ENCODE peak calls at places on chromosomes 1 and 21, in four cellular contexts. Y is mammary epithelial cell, U is NCI-H146, C is cardiac muscle cell. P is an unnamed sample.

GRCh38 chr1:3514404-3514803 is 59.9 kb downstream of the ARHGEF16 start:
- DNase-seq in C (no peak), Y (no peak), U (no peak), P (no peak)

GRCh38 chr1:44014365-44015104 is 16.7 kb downstream of the SLC6A9 start:
- DNase-seq in U (no peak), C (no peak), Y (no peak), P (no peak)

GRCh38 chr1:13543451-13543911 is 29.7 kb upstream of the LRRC38 start:
- DNase-seq in C (no peak), U (no peak), Y (no peak), P (no peak)

GRCh38 chr1:202107321-202107761 is 15.4 kb upstream of the GPR37L1 start:
- DNase-seq in U (peak), Y (peak), C (no peak), P (peak)

GRCh38 chr21:38770660-38771059 is 35.1 kb upstream of the ETS2 start:
- DNase-seq in Y (no peak), U (peak), C (no peak), P (no peak)

GRCh38 chr1:64933296-64934070 is 32.9 kb downstream of the JAK1 start:
- DNase-seq in U (no peak), Y (peak), C (no peak), P (no peak)

GRCh38 chr1:159071970-159072582 is 4.5 kb downstream of the AIM2 start:
- DNase-seq in C (peak), U (peak), Y (peak), P (peak)

GRCh38 chr1:47931395-47931794 is 65.8 kb downstream of the TRABD2B start:
- DNase-seq in U (peak), C (no peak), Y (peak), P (peak)

GRCh38 chr1:210298936-210299335 is 29.8 kb upstream of the HHAT start:
- DNase-seq in Y (no peak), U (no peak), C (no peak), P (no peak)

GRCh38 chr1:26288311-26288941 is 8.5 kb downstream of the SH3BGRL3 start:
- DNase-seq in Y (no peak), C (no peak), U (no peak), P (no peak)

GRCh38 chr1:63773496-63773814 is 362 bp upstream of the ROR1 start:
- DNase-seq in C (no peak), Y (no peak), U (no peak), P (no peak)

GRCh38 chr1:17259233-17259873 is 10.5 kb downstream of the PADI3 start:
- DNase-seq in C (no peak), U (no peak), Y (no peak), P (no peak)

GRCh38 chr1:64004451-64004850 is 199.0 kb upstream of the UBE2U start:
- DNase-seq in Y (no peak), U (no peak), C (no peak), P (no peak)

GRCh38 chr1:185996211-185996610 is 262.0 kb downstream of the HMCN1 start:
- DNase-seq in C (no peak), Y (peak), U (no peak), P (no peak)

GRCh38 chr1:152657677-152658076 is 5.5 kb upstream of the LCE2D start:
- DNase-seq in U (no peak), C (no peak), Y (no peak), P (no peak)

GRCh38 chr1:50279622-50280320 is 143.5 kb downstream of the DMRTA2 start:
- DNase-seq in Y (peak), C (peak), U (no peak), P (no peak)

GRCh38 chr1:240714893-240715292 is 102.9 kb upstream of the GREM2 start:
- DNase-seq in Y (no peak), U (no peak), C (no peak), P (no peak)

GRCh38 chr1:177471244-177471643 is 300.5 kb downstream of the BRINP2 start:
- DNase-seq in C (no peak), Y (peak), U (no peak), P (no peak)

GRCh38 chr1:26953374-26953773 is 6.9 kb downstream of the KDF1 start:
- DNase-seq in C (no peak), Y (no peak), U (no peak), P (no peak)